ENCODE peak calls at places on chromosomes 11 and 22, in four cellular contexts. K is bronchial epithelial cell; W is activated naive CD4-positive, alpha-beta T cell treated with anti-CD3 and anti-CD28 coated beads, Interleukin-2, amount 10 ng/mL, durations not matched to agents 7 days and 5 days; L is K562. X is an unnamed sample.

GRCh38 chr11:110712643-110713468 is 619 bp upstream of the ARHGAP20 start:
- DNase-seq in K (peak), W (peak), L (no peak), X (no peak)

GRCh38 chr22:45718391-45718790 is 46.8 kb downstream of the ATXN10 start:
- DNase-seq in K (no peak), W (no peak), L (no peak), X (no peak)

GRCh38 chr11:128967578-128967977 is 24.9 kb upstream of the TP53AIP1 start:
- DNase-seq in K (no peak), W (no peak), L (no peak), X (no peak)

GRCh38 chr11:112656772-112657428 is 304.3 kb upstream of the NCAM1 start:
- DNase-seq in K (peak), W (no peak), L (no peak), X (peak)

GRCh38 chr22:43180670-43181069 is 6.3 kb downstream of the TTLL12 start:
- DNase-seq in K (no peak), W (no peak), L (no peak), X (no peak)

GRCh38 chr22:20857838-20858614 is 585 bp downstream of the PI4KA start:
- DNase-seq in K (peak), W (peak), L (peak), X (peak)

GRCh38 chr22:30332551-30332950 is 5.8 kb upstream of the TBC1D10A start:
- DNase-seq in K (no peak), W (no peak), L (no peak), X (no peak)

GRCh38 chr11:45073575-45074225 is 72.7 kb upstream of the PRDM11 start:
- DNase-seq in K (peak), W (peak), L (no peak), X (peak)

GRCh38 chr11:13210424-13210823 is 67.2 kb upstream of the BMAL1 start:
- DNase-seq in K (peak), W (peak), L (peak), X (peak)

GRCh38 chr11:72353861-72354260 is 80.5 kb downstream of the CLPB start:
- DNase-seq in K (peak), W (no peak), L (no peak), X (no peak)

GRCh38 chr11:19474954-19475811 is 234.4 kb upstream of the E2F8 start:
- DNase-seq in K (no peak), W (no peak), L (no peak), X (peak)

GRCh38 chr22:22037740-22038139 is 55.2 kb upstream of the TOP3B start:
- DNase-seq in K (peak), W (no peak), L (peak), X (no peak)

GRCh38 chr11:78158987-78159662 is 19.7 kb upstream of the ALG8 start:
- DNase-seq in K (no peak), W (no peak), L (no peak), X (no peak)

GRCh38 chr11:104219081-104219480 is 55.1 kb upstream of the PDGFD start:
- DNase-seq in K (no peak), W (no peak), L (no peak), X (no peak)

GRCh38 chr22:17260950-17261349 is 41.7 kb upstream of the ADA2 start:
- DNase-seq in K (no peak), W (no peak), L (no peak), X (no peak)

GRCh38 chr11:112961751-112962747 is 829 bp downstream of the NCAM1 start:
- DNase-seq in K (no peak), W (peak), L (no peak), X (no peak)

GRCh38 chr22:20446383-20446970 is 8.9 kb upstream of the SCARF2 start:
- DNase-seq in K (no peak), W (no peak), L (no peak), X (no peak)

GRCh38 chr11:65316311-65316978 is 1.8 kb downstream of the CDC42EP2 start:
- DNase-seq in K (peak), W (no peak), L (no peak), X (no peak)

GRCh38 chr22:19336133-19337075 is 44.9 kb upstream of the CLTCL1 start:
- DNase-seq in K (no peak), W (no peak), L (no peak), X (no peak)

GRCh38 chr11:61725632-61726280 is 26.7 kb upstream of the MYRF start:
- DNase-seq in K (peak), W (no peak), L (no peak), X (no peak)

GRCh38 chr11:32479291-32479690 is 44.0 kb upstream of the WT1 start:
- DNase-seq in K (no peak), W (no peak), L (no peak), X (no peak)

GRCh38 chr11:64868904-64869570 is 9.4 kb downstream of the EHD1 start:
- DNase-seq in K (peak), W (no peak), L (no peak), X (peak)

GRCh38 chr11:57321996-57322880 is 2.5 kb downstream of the TNKS1BP1 start:
- DNase-seq in K (peak), W (no peak), L (peak), X (no peak)

GRCh38 chr11:122678406-122678805 is 22.9 kb downstream of the UBASH3B start:
- DNase-seq in K (no peak), W (no peak), L (no peak), X (no peak)

GRCh38 chr22:42173183-42173926 is 42.7 kb upstream of the CYP2D6 start:
- DNase-seq in K (no peak), W (no peak), L (no peak), X (no peak)

GRCh38 chr11:59865031-59865430 is 1.3 kb downstream of the TCN1 start:
- DNase-seq in K (peak), W (no peak), L (no peak), X (no peak)

GRCh38 chr11:128621491-128622136 is 34.3 kb upstream of the ETS1 start:
- DNase-seq in K (peak), W (no peak), L (no peak), X (no peak)

GRCh38 chr11:76067099-76067498 is 139.2 kb downstream of the WNT11 start:
- DNase-seq in K (no peak), W (no peak), L (no peak), X (no peak)

GRCh38 chr22:45994516-45995404 is 17.8 kb upstream of the WNT7B start:
- DNase-seq in K (no peak), W (peak), L (peak), X (peak)

GRCh38 chr11:128901655-128902514 is 10.7 kb downstream of the KCNJ5 start:
- DNase-seq in K (no peak), W (no peak), L (no peak), X (no peak)

GRCh38 chr11:130062030-130062429 is 7.7 kb upstream of the APLP2 start:
- DNase-seq in K (no peak), W (no peak), L (no peak), X (no peak)

GRCh38 chr11:65212226-65212801 is 30.6 kb downstream of the CAPN1 start:
- DNase-seq in K (no peak), W (no peak), L (no peak), X (no peak)

GRCh38 chr11:73542175-73542574 is 55.7 kb downstream of the FAM168A start:
- DNase-seq in K (no peak), W (no peak), L (no peak), X (no peak)

GRCh38 chr11:69066122-69067112 is 17.7 kb downstream of the TPCN2 start:
- DNase-seq in K (no peak), W (no peak), L (no peak), X (no peak)

GRCh38 chr11:134164490-134165370 is 59.0 kb downstream of the NCAPD3 start:
- DNase-seq in K (no peak), W (no peak), L (no peak), X (no peak)

GRCh38 chr22:49640366-49641095 is 187.1 kb downstream of the BRD1 start:
- DNase-seq in K (no peak), W (no peak), L (no peak), X (no peak)

GRCh38 chr11:43942651-43943356 is 367 bp downstream of the C11orf96 start:
- DNase-seq in K (no peak), W (peak), L (peak), X (no peak)

X was measured in GM12865.